ENCODE peak calls at places on chromosomes 7 and 10, in ten cellular contexts. F is ovary; K is CD4-positive, CD25-positive, alpha-beta regulatory T cell; P is brain microvascular endothelial cell; V is Peyer's patch; G is SK-N-SH; D is esophagus squamous epithelium; L is small intestine; T is psoas muscle; I is sigmoid colon. M is an unnamed sample.

GRCh38 chr7:150405584-150406310 is 26.6 kb downstream of the ZNF775 start:
- DNase-seq in F (no peak), K (no peak), P (peak; percentile 27), V (peak; percentile 65), G (peak; percentile 85), D (no peak), L (peak; percentile 30), T (no peak), I (no peak), M (no peak)

GRCh38 chr10:108567899-108568752 is 1355.2 kb downstream of the XPNPEP1 start:
- DNase-seq in F (no peak), K (no peak), P (no peak), V (no peak), G (no peak), D (no peak), L (no peak), T (no peak), I (no peak), M (no peak)

GRCh38 chr10:4195214-4195613 is 410.2 kb upstream of the KLF6 start:
- DNase-seq in F (no peak), K (no peak), P (peak; percentile 60), V (no peak), G (no peak), D (no peak), L (no peak), T (no peak), I (no peak), M (no peak)

GRCh38 chr7:81030472-81030871 is 111.6 kb upstream of the SEMA3C start:
- DNase-seq in F (no peak), K (no peak), P (no peak), V (no peak), G (no peak), D (no peak), L (no peak), T (no peak), I (no peak), M (no peak)

GRCh38 chr7:65239707-65240352 is 133.8 kb upstream of the ZNF92 start:
- DNase-seq in F (peak; percentile 18), K (no peak), P (peak; percentile 2), V (no peak), G (peak; percentile 98), D (no peak), L (no peak), T (no peak), I (no peak), M (no peak)

GRCh38 chr7:27181176-27181520 is 3.9 kb downstream of the HOXA11 start:
- DNase-seq in F (no peak), K (no peak), P (no peak), V (no peak), G (no peak), D (no peak), L (no peak), T (no peak), I (peak; percentile 80), M (no peak)

GRCh38 chr10:101123085-101123814 is 7.8 kb upstream of the TLX1 start:
- DNase-seq in F (no peak), K (no peak), P (no peak), V (no peak), G (peak; percentile 89), D (no peak), L (peak; percentile 29), T (no peak), I (no peak), M (no peak)

GRCh38 chr7:108134486-108134885 is 4.3 kb upstream of the LAMB4 start:
- DNase-seq in F (no peak), K (no peak), P (no peak), V (no peak), G (no peak), D (no peak), L (no peak), T (no peak), I (no peak), M (no peak)

GRCh38 chr7:112068967-112069366 is 137.2 kb downstream of the DOCK4 start:
- DNase-seq in F (no peak), K (no peak), P (no peak), V (no peak), G (no peak), D (no peak), L (no peak), T (no peak), I (no peak), M (no peak)

GRCh38 chr7:143172354-143172753 is 10.9 kb upstream of the TAS2R39 start:
- DNase-seq in F (no peak), K (no peak), P (no peak), V (no peak), G (no peak), D (no peak), L (peak; percentile 36), T (no peak), I (peak; percentile 67), M (no peak)

GRCh38 chr10:33153266-33153967 is 181.1 kb downstream of the NRP1 start:
- DNase-seq in F (no peak), K (no peak), P (no peak), V (no peak), G (no peak), D (no peak), L (no peak), T (no peak), I (no peak), M (peak; percentile 18)
- H3K27ac ChIP-seq in F (no peak overlapping the region), K (peak overlapping the region; percentile 77), P (no peak overlapping the region), V (no peak overlapping the region), G (no peak overlapping the region), D (no peak overlapping the region), L (no peak overlapping the region), T (no peak overlapping the region), I (no peak overlapping the region), M (no peak overlapping the region)

GRCh38 chr10:1451362-1451888 is 285.9 kb downstream of the ADARB2 start:
- DNase-seq in F (no peak), K (no peak), P (no peak), V (no peak), G (no peak), D (no peak), L (peak; percentile 58), T (no peak), I (no peak), M (no peak)

GRCh38 chr10:1452777-1453176 is 284.5 kb downstream of the ADARB2 start:
- DNase-seq in F (no peak), K (no peak), P (no peak), V (no peak), G (no peak), D (no peak), L (no peak), T (no peak), I (no peak), M (peak; percentile 5)

GRCh38 chr10:1454964-1455363 is 282.4 kb downstream of the ADARB2 start:
- DNase-seq in F (no peak), K (no peak), P (no peak), V (no peak), G (no peak), D (no peak), L (peak; percentile 34), T (no peak), I (no peak), M (no peak)

GRCh38 chr10:1449806-1450205 is 287.5 kb downstream of the ADARB2 start:
- DNase-seq in F (no peak), K (no peak), P (no peak), V (no peak), G (peak; percentile 72), D (no peak), L (no peak), T (no peak), I (no peak), M (peak; percentile 16)

DNA sequence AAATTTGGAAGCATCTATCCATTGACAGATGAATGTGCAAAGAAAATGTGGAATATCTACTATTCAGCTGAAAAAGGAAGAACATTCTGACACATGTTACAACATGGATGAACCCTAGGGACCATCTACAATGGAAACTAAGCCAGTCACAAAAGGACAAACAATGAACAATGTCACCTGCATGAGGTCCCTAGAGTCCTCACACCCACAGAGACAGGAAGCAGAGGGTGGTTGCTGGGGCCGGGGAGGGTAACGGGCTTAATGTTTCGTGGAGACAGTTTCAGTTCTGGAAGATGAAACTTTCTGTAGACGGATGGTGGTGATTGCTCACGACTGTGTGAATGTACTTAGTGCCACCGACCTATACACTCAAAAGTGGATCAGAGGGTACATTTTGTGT is 282.9 kb downstream of the ADARB2 start:
- DNase-seq in F (no peak), K (no peak), P (no peak), V (peak; percentile 84), G (no peak), D (no peak), L (no peak), T (no peak), I (no peak), M (peak; percentile 23)
- H3K27me3 ChIP-seq in F (no peaks in the 10 kb centered on the region), K (no peaks in the 10 kb centered on the region), P (no peaks in the 10 kb centered on the region), V (no peaks in the 10 kb centered on the region), G (no peaks in the 10 kb centered on the region), D (no peaks in the 10 kb centered on the region), L (no peaks in the 10 kb centered on the region), T (no peaks in the 10 kb centered on the region), I (no peaks in the 10 kb centered on the region), M (no peaks in the 10 kb centered on the region)

GRCh38 chr7:94228223-94228622 is 166.5 kb upstream of the COL1A2 start:
- DNase-seq in F (no peak), K (no peak), P (no peak), V (no peak), G (no peak), D (no peak), L (no peak), T (no peak), I (no peak), M (no peak)

GRCh38 chr7:94216944-94217461 is 177.7 kb upstream of the COL1A2 start:
- DNase-seq in F (no peak), K (no peak), P (peak; percentile 34), V (no peak), G (no peak), D (no peak), L (peak; percentile 19), T (no peak), I (no peak), M (no peak)

GRCh38 chr7:94223375-94224084 is 171.2 kb upstream of the COL1A2 start:
- DNase-seq in F (no peak), K (no peak), P (peak; percentile 44), V (no peak), G (no peak), D (no peak), L (peak; percentile 17), T (no peak), I (no peak), M (no peak)

DNA sequence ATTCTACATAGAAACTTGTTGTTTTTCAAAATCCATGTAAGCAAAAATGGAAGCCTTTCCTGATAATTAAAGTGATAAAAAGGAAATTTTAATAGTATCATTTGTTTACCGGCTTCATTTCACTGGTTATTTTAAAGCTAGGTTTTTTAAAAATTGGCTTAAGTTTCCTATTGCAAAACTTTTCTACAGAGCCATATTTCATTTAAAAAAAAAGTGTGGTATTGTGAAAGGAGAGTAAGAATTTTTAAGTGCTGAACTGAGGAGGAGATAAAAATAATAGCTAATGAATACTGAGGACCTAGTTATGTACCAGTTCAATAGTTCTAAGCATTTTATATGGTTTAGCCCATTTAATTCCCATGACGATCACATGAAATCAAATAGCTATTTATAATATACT is 172.2 kb upstream of the COL1A2 start:
- DNase-seq in F (no peak), K (no peak), P (no peak), V (no peak), G (no peak), D (no peak), L (no peak), T (no peak), I (no peak), M (no peak)
- H3K27ac ChIP-seq in F (no peak overlapping the region), K (no peak overlapping the region), P (no peak overlapping the region), V (no peak overlapping the region), G (no peak overlapping the region), D (no peak overlapping the region), L (no peak overlapping the region), T (no peak overlapping the region), I (no peak overlapping the region), M (no peak overlapping the region)

GRCh38 chr7:136205956-136206355 is 228.8 kb upstream of the MTPN start:
- DNase-seq in F (no peak), K (no peak), P (no peak), V (no peak), G (no peak), D (no peak), L (no peak), T (no peak), I (no peak), M (no peak)
- H3K27me3 ChIP-seq in F (no peaks in the 10 kb centered on the region), K (no peaks in the 10 kb centered on the region), P (no peaks in the 10 kb centered on the region), V (no peaks in the 10 kb centered on the region), G (no peaks in the 10 kb centered on the region), D (no peaks in the 10 kb centered on the region), L (no peaks in the 10 kb centered on the region), T (no peaks in the 10 kb centered on the region), I (no peaks in the 10 kb centered on the region), M (no peaks in the 10 kb centered on the region)

M was measured in right atrium auricular region.